ENCODE peak calls at places on chromosomes 13 and 19, in six cellular contexts. C is GM12892, S is HCT116, F is GM23338, H is K562, X is GM12878. N is an unnamed sample.

GRCh38 chr13:47680752-47681151 is 320.3 kb downstream of the SUCLA2 start:
- DNase-seq in C (no peak), X (no peak), H (no peak), S (no peak), F (no peak), N (no peak)

GRCh38 chr19:35247526-35248309 is 1.1 kb upstream of the LSR start:
- DNase-seq in F (peak; percentile 99), X (peak; percentile 46), C (peak; percentile 66), S (peak; percentile 95), H (peak; percentile 85), N (peak; percentile 87)

GRCh38 chr19:55546822-55547614 is 1.7 kb upstream of the SBK3 start:
- DNase-seq in X (no peak), S (no peak), F (peak; percentile 46), C (no peak), H (peak; percentile 63), N (no peak)

GRCh38 chr13:47858678-47859050 is 142.4 kb downstream of the SUCLA2 start:
- DNase-seq in C (no peak), H (no peak), S (no peak), X (no peak), F (no peak), N (no peak)

GRCh38 chr19:37594064-37594981 is at the start of the genes ZNF540 and ZNF571:
- DNase-seq in X (peak; percentile 73), S (no peak), C (peak; percentile 53), F (peak; percentile 99), H (peak; percentile 80), N (peak; percentile 97)

GRCh38 chr13:49214917-49215376 is 5.2 kb upstream of the MLNR start:
- DNase-seq in S (peak; percentile 19), X (no peak), F (peak; percentile 72), C (peak; percentile 19), H (no peak), N (peak; percentile 90)

GRCh38 chr13:21668665-21669599 is 1.9 kb upstream of the FGF9 start:
- DNase-seq in F (peak; percentile 69), S (no peak), C (no peak), X (no peak), H (no peak), N (peak; percentile 80)

GRCh38 chr13:26693749-26694463 is 66.7 kb downstream of the GPR12 start:
- DNase-seq in F (peak; percentile 31), X (no peak), C (no peak), S (no peak), H (no peak), N (no peak)

GRCh38 chr19:38229585-38230073 is 5.6 kb upstream of the DPF1 start:
- DNase-seq in C (peak; percentile 84), X (no peak), S (peak; percentile 85), F (peak; percentile 79), H (peak; percentile 97), N (peak; percentile 81)

GRCh38 chr19:19588546-19588945 is 29.9 kb downstream of the PBX4 start:
- DNase-seq in S (no peak), F (no peak), X (no peak), C (no peak), H (no peak), N (no peak)

GRCh38 chr13:44425041-44425814 is 51.6 kb downstream of the SERP2 start:
- DNase-seq in H (no peak), S (no peak), F (no peak), X (no peak), C (no peak), N (no peak)

GRCh38 chr13:42876270-42876714 is 94.9 kb downstream of the FAM216B start:
- DNase-seq in C (peak; percentile 46), H (no peak), S (no peak), X (peak; percentile 82), F (peak; percentile 90), N (no peak)

GRCh38 chr19:55696301-55697068 is 21.5 kb downstream of the EPN1 start:
- DNase-seq in H (no peak), C (no peak), F (no peak), X (no peak), S (no peak), N (peak; percentile 66)

GRCh38 chr13:71144883-71145282 is 722.1 kb downstream of the DACH1 start:
- DNase-seq in C (no peak), S (no peak), F (no peak), H (no peak), X (no peak), N (no peak)

GRCh38 chr13:111049791-111050538 is 65.1 kb upstream of the ARHGEF7 start:
- DNase-seq in S (no peak), X (no peak), H (peak; percentile 33), F (peak; percentile 66), C (no peak), N (no peak)

GRCh38 chr13:65834897-65835296 is 1395.2 kb downstream of the PCDH9 start:
- DNase-seq in H (no peak), C (no peak), S (no peak), X (no peak), F (no peak), N (no peak)

GRCh38 chr13:66076417-66076816 is 1153.7 kb downstream of the PCDH9 start:
- DNase-seq in H (no peak), X (no peak), S (no peak), C (no peak), F (no peak), N (no peak)

GRCh38 chr13:73810647-73811046 is 323.6 kb downstream of the KLF12 start:
- DNase-seq in F (no peak), S (no peak), X (no peak), H (no peak), C (no peak), N (no peak)

GRCh38 chr13:29480893-29481525 is 114.5 kb downstream of the SLC7A1 start:
- DNase-seq in F (no peak), S (no peak), X (no peak), H (no peak), C (no peak), N (peak; percentile 51)

GRCh38 chr13:34833562-34834182 is 108.4 kb upstream of the NBEA start:
- DNase-seq in F (peak; percentile 69), H (no peak), X (no peak), C (no peak), S (peak; percentile 10), N (no peak)

GRCh38 chr19:18342090-18342632 is 1.8 kb downstream of the PGPEP1 start:
- DNase-seq in S (no peak), H (no peak), F (no peak), X (no peak), C (no peak), N (no peak)

GRCh38 chr13:44498502-44498901 is 77.6 kb downstream of the TSC22D1 start:
- DNase-seq in C (no peak), H (no peak), F (no peak), X (no peak), S (no peak), N (no peak)

GRCh38 chr19:50725218-50725931 is 2.2 kb downstream of the CLEC11A start:
- DNase-seq in X (no peak), F (no peak), H (no peak), C (no peak), S (peak; percentile 23), N (no peak)

GRCh38 chr19:50723735-50724521 is 764 bp downstream of the CLEC11A start:
- DNase-seq in F (no peak), X (no peak), S (no peak), C (no peak), H (no peak), N (no peak)

GRCh38 chr19:50723069-50723468 is at the start of gene CLEC11A:
- DNase-seq in X (no peak), C (no peak), F (peak; percentile 51), H (no peak), S (no peak), N (no peak)

GRCh38 chr19:50725932-50726230 is 2.7 kb downstream of the CLEC11A start:
- DNase-seq in F (no peak), C (no peak), H (no peak), S (no peak), X (no peak), N (no peak)

DNA sequence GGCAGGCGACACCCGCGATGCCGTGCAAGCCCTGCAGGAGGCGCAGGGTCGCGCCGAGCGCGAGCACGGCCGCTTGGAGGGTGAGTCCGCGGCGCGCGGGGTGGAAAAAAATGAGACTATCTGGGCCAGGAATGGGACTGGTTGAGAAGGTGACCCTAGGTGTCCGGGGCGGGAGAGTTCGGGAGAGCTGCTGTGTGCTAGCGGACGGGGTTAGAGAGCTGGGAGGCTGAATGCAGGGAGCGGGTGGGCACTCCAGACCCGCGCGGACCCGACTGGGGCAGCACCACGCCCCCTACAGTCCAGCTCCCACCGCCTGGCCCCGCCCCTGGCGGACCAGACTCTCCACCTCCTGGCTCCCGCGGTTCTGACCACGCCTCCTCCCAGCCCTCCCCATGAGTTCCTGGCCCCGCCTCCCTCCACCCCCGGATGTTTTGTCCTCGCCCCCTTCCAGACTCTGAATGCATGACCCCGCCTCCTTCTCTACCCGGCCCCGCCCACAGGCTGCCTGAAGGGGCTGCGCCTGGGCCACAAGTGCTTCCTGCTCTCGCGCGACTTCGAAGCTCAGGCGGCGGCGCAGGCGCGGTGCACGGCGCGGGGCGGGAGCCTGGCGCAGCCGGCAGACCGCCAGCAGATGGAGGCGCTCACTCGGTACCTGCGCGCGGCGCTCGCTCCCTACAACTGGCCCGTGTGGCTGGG is 1.5 kb downstream of the CLEC11A start:
- DNase-seq in H (peak; percentile 100), C (peak; percentile 92), X (peak; percentile 55), S (peak; percentile 99), F (peak; percentile 100), N (peak; percentile 96)
- TF ChIP-seq POLR2AphosphoS5 in H (no peak), C (peak; percentile 50), X (peak; percentile 51), S (peak; percentile 94), F (peak; percentile 91), N (peak; percentile 88)

DNA sequence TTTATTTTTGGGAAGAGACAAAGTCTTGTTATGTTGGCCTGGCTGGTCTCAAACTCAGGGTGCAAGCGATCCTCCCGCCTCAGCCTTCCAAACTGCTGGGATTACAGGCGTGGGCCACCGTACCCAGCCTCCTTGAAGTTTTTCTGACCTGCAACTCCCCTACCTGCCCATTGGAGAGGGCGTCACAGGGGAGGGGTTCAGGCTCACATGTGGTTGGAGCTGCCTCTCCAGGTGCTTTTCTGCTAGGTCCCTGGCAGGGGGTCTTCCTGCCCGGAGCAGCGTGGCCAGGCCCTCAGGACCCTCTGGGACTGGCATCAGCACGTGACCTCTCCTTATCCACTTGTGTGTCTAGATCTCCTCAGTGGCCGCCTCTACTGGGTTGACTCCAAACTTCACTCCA is 27.2 kb downstream of the LDLR start:
- DNase-seq in C (no peak), F (no peak), H (no peak), X (no peak), S (no peak), N (no peak)
- TF ChIP-seq POLR2AphosphoS5 in C (no peak), F (no peak), H (peak; percentile 32), X (no peak), S (no peak), N (no peak)

GRCh38 chr13:75993246-75993645 is 357.1 kb downstream of the LMO7 start:
- DNase-seq in F (no peak), H (no peak), S (no peak), X (no peak), C (no peak), N (no peak)
- TF ChIP-seq POLR2AphosphoS5 in F (no peak), H (no peak), S (no peak), X (no peak), C (no peak), N (no peak)

DNA sequence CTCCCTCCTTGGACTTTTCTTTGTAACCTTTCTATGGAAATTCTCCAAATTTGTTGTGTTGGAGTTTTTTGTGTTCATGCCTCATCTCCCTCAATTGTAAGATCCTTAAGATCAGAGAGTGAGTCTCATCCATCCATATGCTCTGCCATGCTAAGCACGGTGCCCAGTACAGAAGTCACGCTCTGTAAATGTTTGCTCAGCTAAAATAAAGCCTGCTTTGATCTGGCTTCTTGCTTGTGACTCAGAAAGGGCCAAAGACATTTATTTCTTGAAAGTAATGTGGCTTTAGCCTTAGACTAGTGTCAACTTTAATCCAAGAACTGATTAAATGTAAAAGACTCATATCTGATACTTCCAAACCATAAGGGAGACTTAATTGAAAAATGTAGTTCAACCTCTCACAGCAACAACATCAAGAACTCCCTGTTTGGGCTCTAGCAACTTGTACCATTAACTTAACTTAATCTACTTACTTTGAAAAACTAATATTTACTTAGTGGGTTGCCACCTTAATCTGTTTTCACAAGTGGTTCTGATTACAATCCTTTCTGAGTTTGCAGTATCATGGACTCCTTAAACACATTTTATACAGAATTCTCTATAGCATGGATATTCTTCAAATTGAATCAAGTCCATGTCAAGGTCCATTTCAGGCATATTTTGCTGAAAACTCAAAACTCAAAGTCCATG is 100.2 kb downstream of the KL start:
- DNase-seq in F (no peak), X (no peak), C (no peak), S (no peak), H (no peak), N (no peak)
- TF ChIP-seq POLR2AphosphoS5 in F (no peak), X (no peak), C (no peak), S (no peak), H (no peak), N (no peak)